ENCODE peak calls at places on chromosomes 1 and 21, in six cellular contexts. One of them, this sample, is unnamed.

GRCh38 chr1:16905112-16905855 is 9.5 kb downstream of the RNU1-2 start:
- DNase-seq in nephron progenitor cell: peak; percentile 37
- DNase-seq in GM13977: peak; percentile 76
- DNase-seq in fibroblast of pulmonary artery: peak; percentile 93
- DNase-seq in left lung: peak; percentile 17
- DNase-seq in cardiac muscle cell: peak; percentile 95
- DNase-seq in this sample: no peak

GRCh38 chr1:229295745-229296144 is 24.8 kb downstream of the RAB4A start:
- DNase-seq in nephron progenitor cell: no peak
- DNase-seq in GM13977: no peak
- DNase-seq in fibroblast of pulmonary artery: no peak
- DNase-seq in left lung: no peak
- DNase-seq in cardiac muscle cell: no peak
- DNase-seq in this sample: no peak

GRCh38 chr21:28193189-28193588 is 799.5 kb downstream of the LTN1 start:
- DNase-seq in nephron progenitor cell: no peak
- DNase-seq in GM13977: no peak
- DNase-seq in fibroblast of pulmonary artery: peak; percentile 6
- DNase-seq in left lung: no peak
- DNase-seq in cardiac muscle cell: no peak
- DNase-seq in this sample: no peak

GRCh38 chr1:143720087-143721023 is 251.4 kb downstream of the FAM72C start:
- DNase-seq in nephron progenitor cell: no peak
- DNase-seq in GM13977: no peak
- DNase-seq in fibroblast of pulmonary artery: peak; percentile 27
- DNase-seq in left lung: no peak
- DNase-seq in cardiac muscle cell: peak; percentile 61
- DNase-seq in this sample: no peak

GRCh38 chr1:162530318-162530984 is 31.1 kb upstream of the UAP1 start:
- DNase-seq in nephron progenitor cell: no peak
- DNase-seq in GM13977: peak; percentile 60
- DNase-seq in fibroblast of pulmonary artery: no peak
- DNase-seq in left lung: no peak
- DNase-seq in cardiac muscle cell: no peak
- DNase-seq in this sample: no peak

GRCh38 chr1:25617626-25618432 is 1.2 kb downstream of the MAN1C1 start:
- DNase-seq in nephron progenitor cell: peak; percentile 46
- DNase-seq in GM13977: no peak
- DNase-seq in fibroblast of pulmonary artery: no peak
- DNase-seq in left lung: peak; percentile 84
- DNase-seq in cardiac muscle cell: no peak
- DNase-seq in this sample: no peak

GRCh38 chr1:155892801-155893200 is 18.3 kb downstream of the RIT1 start:
- DNase-seq in nephron progenitor cell: no peak
- DNase-seq in GM13977: no peak
- DNase-seq in fibroblast of pulmonary artery: peak; percentile 79
- DNase-seq in left lung: no peak
- DNase-seq in cardiac muscle cell: peak; percentile 66
- DNase-seq in this sample: no peak

GRCh38 chr1:203556047-203556851 is 62.3 kb downstream of the OPTC start:
- DNase-seq in nephron progenitor cell: peak; percentile 71
- DNase-seq in GM13977: no peak
- DNase-seq in fibroblast of pulmonary artery: peak; percentile 43
- DNase-seq in left lung: no peak
- DNase-seq in cardiac muscle cell: peak; percentile 79
- DNase-seq in this sample: no peak

GRCh38 chr1:25698252-25698651 is 81.7 kb downstream of the MAN1C1 start:
- DNase-seq in nephron progenitor cell: no peak
- DNase-seq in GM13977: no peak
- DNase-seq in fibroblast of pulmonary artery: no peak
- DNase-seq in left lung: no peak
- DNase-seq in cardiac muscle cell: no peak
- DNase-seq in this sample: no peak

GRCh38 chr1:169680377-169681019 is 30.9 kb downstream of the SELL start:
- DNase-seq in nephron progenitor cell: no peak
- DNase-seq in GM13977: peak; percentile 46
- DNase-seq in fibroblast of pulmonary artery: no peak
- DNase-seq in left lung: no peak
- DNase-seq in cardiac muscle cell: no peak
- DNase-seq in this sample: no peak

GRCh38 chr1:165717918-165718515 is 19.7 kb upstream of the ALDH9A1 start:
- DNase-seq in nephron progenitor cell: peak; percentile 26
- DNase-seq in GM13977: peak; percentile 57
- DNase-seq in fibroblast of pulmonary artery: peak; percentile 82
- DNase-seq in left lung: no peak
- DNase-seq in cardiac muscle cell: peak; percentile 79
- DNase-seq in this sample: no peak

GRCh38 chr21:38683222-38683621 is 122.5 kb upstream of the ETS2 start:
- DNase-seq in nephron progenitor cell: no peak
- DNase-seq in GM13977: no peak
- DNase-seq in fibroblast of pulmonary artery: peak; percentile 49
- DNase-seq in left lung: no peak
- DNase-seq in cardiac muscle cell: peak; percentile 60
- DNase-seq in this sample: no peak

DNA sequence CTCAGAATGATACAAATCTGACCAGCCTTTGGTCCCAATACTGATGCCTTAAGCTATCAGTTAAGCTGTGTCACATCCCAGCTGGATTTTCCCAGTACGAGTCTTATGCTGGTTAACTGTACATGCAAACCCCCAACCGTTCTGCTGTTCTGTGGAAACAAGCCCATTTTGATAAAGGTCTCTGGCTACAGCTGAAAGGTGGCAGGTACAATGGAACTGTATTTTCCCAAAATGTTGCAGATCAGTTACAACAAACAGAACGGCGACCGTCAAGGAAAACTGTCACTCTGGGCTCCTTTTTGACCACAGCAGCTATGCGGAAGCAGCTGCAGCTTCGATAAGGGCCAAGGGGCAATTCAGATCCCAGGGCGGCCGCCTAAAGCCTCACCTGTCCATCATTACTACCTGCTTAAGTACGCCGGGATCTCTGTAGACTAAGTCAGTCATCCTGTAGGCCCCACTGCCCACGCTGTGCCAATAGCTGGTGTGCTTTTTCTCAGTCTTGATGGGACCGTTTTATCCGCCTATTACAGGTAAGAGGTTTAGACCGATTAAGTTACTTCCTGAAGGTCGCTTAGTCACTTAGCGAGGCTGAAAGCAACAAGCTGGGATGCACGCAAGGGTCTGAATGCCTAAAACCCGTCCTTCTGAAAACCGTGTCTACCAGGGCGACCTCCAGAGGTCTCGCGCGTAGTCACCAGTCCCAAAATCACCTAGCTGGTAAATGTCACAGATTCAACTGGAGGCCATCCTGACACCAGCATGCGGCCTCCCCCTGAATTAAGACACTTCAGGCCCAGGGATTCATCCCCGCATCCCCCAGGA is 11.1 kb upstream of the RAB42 start:
- DNase-seq in nephron progenitor cell: peak; percentile 19
- DNase-seq in GM13977: peak; percentile 70
- DNase-seq in fibroblast of pulmonary artery: peak; percentile 44
- DNase-seq in left lung: no peak
- DNase-seq in cardiac muscle cell: peak; percentile 38
- DNase-seq in this sample: no peak
- TF ChIP-seq CTCF in nephron progenitor cell: no peak
- TF ChIP-seq CTCF in GM13977: peak; percentile 50
- TF ChIP-seq CTCF in fibroblast of pulmonary artery: peak; percentile 21
- TF ChIP-seq CTCF in left lung: no peak
- TF ChIP-seq CTCF in cardiac muscle cell: peak; percentile 11
- TF ChIP-seq CTCF in this sample: no peak

GRCh38 chr1:63935148-63935547 is 161.3 kb downstream of the ROR1 start:
- DNase-seq in nephron progenitor cell: no peak
- DNase-seq in GM13977: no peak
- DNase-seq in fibroblast of pulmonary artery: peak; percentile 25
- DNase-seq in left lung: no peak
- DNase-seq in cardiac muscle cell: no peak
- DNase-seq in this sample: no peak
- TF ChIP-seq CTCF in nephron progenitor cell: peak; percentile 3
- TF ChIP-seq CTCF in GM13977: peak; percentile 11
- TF ChIP-seq CTCF in fibroblast of pulmonary artery: peak; percentile 35
- TF ChIP-seq CTCF in left lung: no peak
- TF ChIP-seq CTCF in cardiac muscle cell: peak; percentile 16
- TF ChIP-seq CTCF in this sample: peak; percentile 64

GRCh38 chr1:64703600-64703999 is 41.3 kb upstream of the RAVER2 start:
- DNase-seq in nephron progenitor cell: no peak
- DNase-seq in GM13977: no peak
- DNase-seq in fibroblast of pulmonary artery: no peak
- DNase-seq in left lung: no peak
- DNase-seq in cardiac muscle cell: no peak
- DNase-seq in this sample: no peak
- TF ChIP-seq CTCF in nephron progenitor cell: no peak
- TF ChIP-seq CTCF in GM13977: no peak
- TF ChIP-seq CTCF in fibroblast of pulmonary artery: no peak
- TF ChIP-seq CTCF in left lung: no peak
- TF ChIP-seq CTCF in cardiac muscle cell: no peak
- TF ChIP-seq CTCF in this sample: no peak

DNA sequence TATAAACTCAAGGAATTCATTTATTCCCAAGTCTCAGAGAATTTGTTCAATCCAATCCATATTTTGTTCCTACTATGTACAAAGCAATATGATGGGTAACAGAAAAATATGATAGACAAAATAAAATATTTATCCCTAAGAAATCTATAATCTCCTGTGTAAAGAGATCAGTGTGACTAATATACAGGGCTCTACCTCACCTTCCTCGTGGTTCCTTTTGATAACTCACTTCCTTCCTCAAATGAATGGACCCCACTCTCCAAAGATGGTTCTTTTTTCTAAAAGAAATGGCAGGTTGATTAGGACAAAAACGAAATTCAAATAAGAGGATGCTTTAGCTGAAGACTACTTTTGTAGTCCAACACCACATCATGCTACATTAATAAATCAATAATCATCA is 7.6 kb downstream of the CLSPN start:
- DNase-seq in nephron progenitor cell: no peak
- DNase-seq in GM13977: no peak
- DNase-seq in fibroblast of pulmonary artery: no peak
- DNase-seq in left lung: no peak
- DNase-seq in cardiac muscle cell: no peak
- DNase-seq in this sample: no peak
- TF ChIP-seq CTCF in nephron progenitor cell: no peak
- TF ChIP-seq CTCF in GM13977: no peak
- TF ChIP-seq CTCF in fibroblast of pulmonary artery: no peak
- TF ChIP-seq CTCF in left lung: no peak
- TF ChIP-seq CTCF in cardiac muscle cell: no peak
- TF ChIP-seq CTCF in this sample: no peak

DNA sequence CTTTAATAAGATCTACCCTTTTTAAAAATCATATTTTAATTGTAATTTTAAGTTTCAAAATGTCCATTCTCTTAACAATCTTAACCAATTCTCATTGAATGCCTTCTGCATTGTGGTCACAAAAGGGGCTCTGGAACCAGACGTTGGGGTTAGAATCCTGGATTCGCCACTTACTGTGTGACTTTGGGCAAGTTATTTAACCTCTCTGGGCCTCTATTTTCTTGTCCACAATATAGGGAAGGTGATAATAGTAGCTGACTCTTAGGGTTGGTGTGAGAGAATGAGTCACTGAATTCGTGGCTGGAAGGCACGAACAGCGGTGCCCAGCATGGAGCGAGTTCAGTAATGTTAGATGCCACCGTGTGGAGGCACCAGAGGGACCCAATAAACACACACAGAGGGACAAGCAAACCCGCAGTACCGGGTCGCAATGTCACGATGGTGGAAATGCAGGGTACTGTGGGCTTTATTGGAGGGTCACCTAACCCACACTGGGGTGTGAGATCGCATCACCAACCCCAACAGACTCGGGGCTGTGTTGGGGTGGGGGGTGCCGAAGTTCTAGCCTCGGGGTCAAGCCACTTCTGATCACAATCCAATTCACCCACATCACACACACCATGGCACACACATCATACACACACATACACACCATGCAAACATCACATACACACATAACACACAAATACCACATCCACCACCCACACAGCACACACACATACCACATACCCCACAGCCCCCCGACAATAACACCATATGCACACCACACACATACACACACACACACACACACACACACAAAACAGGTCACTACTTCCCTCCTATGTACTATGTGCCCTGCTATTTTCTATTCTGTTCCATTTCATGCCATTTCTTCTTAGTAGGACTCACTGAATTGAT is 27.0 kb upstream of the IFNAR2 start:
- DNase-seq in nephron progenitor cell: no peak
- DNase-seq in GM13977: no peak
- DNase-seq in fibroblast of pulmonary artery: no peak
- DNase-seq in left lung: no peak
- DNase-seq in cardiac muscle cell: no peak
- DNase-seq in this sample: no peak
- TF ChIP-seq CTCF in nephron progenitor cell: no peak
- TF ChIP-seq CTCF in GM13977: no peak
- TF ChIP-seq CTCF in fibroblast of pulmonary artery: no peak
- TF ChIP-seq CTCF in left lung: no peak
- TF ChIP-seq CTCF in cardiac muscle cell: no peak
- TF ChIP-seq CTCF in this sample: no peak

DNA sequence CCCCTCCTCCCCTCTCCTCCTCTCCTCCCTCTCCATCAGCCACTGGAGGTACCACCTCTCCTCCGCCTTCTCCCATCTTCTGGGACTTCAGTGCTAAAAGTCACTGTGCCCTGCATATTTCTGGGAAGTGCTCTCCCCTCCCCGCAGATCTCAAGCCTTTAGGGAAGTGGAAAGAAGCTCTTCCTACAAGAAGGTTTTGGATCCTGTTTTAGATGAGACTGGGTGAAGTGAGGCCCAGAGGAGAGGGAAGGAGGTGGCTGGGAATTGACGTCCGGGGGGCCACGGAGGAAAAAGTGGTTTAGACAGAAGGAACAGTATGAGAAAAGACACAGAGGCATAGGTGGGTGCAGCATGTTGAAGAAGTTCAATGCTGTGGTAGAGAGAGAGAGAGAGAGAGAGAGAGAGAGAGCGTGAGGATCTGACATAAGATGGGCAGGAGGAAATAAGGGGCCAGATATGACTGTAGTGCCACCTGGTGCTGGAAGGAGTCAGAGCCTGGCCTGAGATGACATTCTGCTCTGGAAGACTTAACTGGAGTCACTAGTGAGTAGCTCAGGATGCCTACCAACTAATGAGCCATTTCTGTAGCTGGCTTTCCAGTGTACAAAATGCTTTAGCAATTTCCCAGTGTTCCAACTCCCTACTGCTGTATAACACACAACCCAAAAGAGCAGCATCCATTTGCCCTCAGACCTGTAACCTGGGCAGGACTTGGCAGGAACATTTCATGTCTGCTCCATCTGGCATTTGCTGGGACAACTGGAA is 16.7 kb upstream of the ZSCAN20 start:
- DNase-seq in nephron progenitor cell: peak; percentile 51
- DNase-seq in GM13977: peak; percentile 71
- DNase-seq in fibroblast of pulmonary artery: peak; percentile 87
- DNase-seq in left lung: no peak
- DNase-seq in cardiac muscle cell: peak; percentile 84
- DNase-seq in this sample: no peak
- TF ChIP-seq CTCF in nephron progenitor cell: peak; percentile 62
- TF ChIP-seq CTCF in GM13977: peak; percentile 68
- TF ChIP-seq CTCF in fibroblast of pulmonary artery: peak; percentile 83
- TF ChIP-seq CTCF in left lung: no peak
- TF ChIP-seq CTCF in cardiac muscle cell: peak; percentile 72
- TF ChIP-seq CTCF in this sample: peak; percentile 87

GRCh38 chr21:22544747-22545146 is 1546.5 kb downstream of the NCAM2 start:
- DNase-seq in nephron progenitor cell: no peak
- DNase-seq in GM13977: no peak
- DNase-seq in fibroblast of pulmonary artery: no peak
- DNase-seq in left lung: no peak
- DNase-seq in cardiac muscle cell: no peak
- DNase-seq in this sample: no peak
- TF ChIP-seq CTCF in nephron progenitor cell: no peak
- TF ChIP-seq CTCF in GM13977: no peak
- TF ChIP-seq CTCF in fibroblast of pulmonary artery: no peak
- TF ChIP-seq CTCF in left lung: no peak
- TF ChIP-seq CTCF in cardiac muscle cell: no peak
- TF ChIP-seq CTCF in this sample: no peak

GRCh38 chr1:84653130-84653680 is 37.1 kb downstream of the SSX2IP start:
- DNase-seq in nephron progenitor cell: no peak
- DNase-seq in GM13977: no peak
- DNase-seq in fibroblast of pulmonary artery: peak; percentile 8
- DNase-seq in left lung: no peak
- DNase-seq in cardiac muscle cell: no peak
- DNase-seq in this sample: no peak
- TF ChIP-seq CTCF in nephron progenitor cell: no peak
- TF ChIP-seq CTCF in GM13977: no peak
- TF ChIP-seq CTCF in fibroblast of pulmonary artery: no peak
- TF ChIP-seq CTCF in left lung: no peak
- TF ChIP-seq CTCF in cardiac muscle cell: no peak
- TF ChIP-seq CTCF in this sample: peak; percentile 22

This sample was measured in RWPE2.